ENCODE peak calls at places on chromosome 1, in seven cellular contexts. One of them, this sample, is unnamed.

GRCh38 chr1:8395433-8395866 is 77.5 kb downstream of the SLC45A1 start:
- DNase-seq in hepatocyte: no peak
- DNase-seq in HCT116: no peak
- DNase-seq in PC-3: no peak
- DNase-seq in OCI-LY7: peak; percentile 56
- DNase-seq in MM.1S: peak; percentile 45
- DNase-seq in neural progenitor cell: no peak
- DNase-seq in this sample: no peak

GRCh38 chr1:162946701-162947100 is 85.7 kb upstream of the CCDC190 start:
- DNase-seq in hepatocyte: no peak
- DNase-seq in HCT116: no peak
- DNase-seq in PC-3: no peak
- DNase-seq in OCI-LY7: no peak
- DNase-seq in MM.1S: no peak
- DNase-seq in neural progenitor cell: no peak
- DNase-seq in this sample: no peak

GRCh38 chr1:181251001-181251712 is 162.7 kb downstream of the IER5 start:
- DNase-seq in hepatocyte: peak; percentile 19
- DNase-seq in HCT116: peak; percentile 67
- DNase-seq in PC-3: peak; percentile 92
- DNase-seq in OCI-LY7: no peak
- DNase-seq in MM.1S: no peak
- DNase-seq in neural progenitor cell: no peak
- DNase-seq in this sample: peak; percentile 44

GRCh38 chr1:115364776-115365155 is 26.7 kb upstream of the NGF start:
- DNase-seq in hepatocyte: no peak
- DNase-seq in HCT116: no peak
- DNase-seq in PC-3: no peak
- DNase-seq in OCI-LY7: no peak
- DNase-seq in MM.1S: no peak
- DNase-seq in neural progenitor cell: no peak
- DNase-seq in this sample: no peak

GRCh38 chr1:155305881-155306391 is 2.7 kb upstream of the FDPS start:
- DNase-seq in hepatocyte: no peak
- DNase-seq in HCT116: no peak
- DNase-seq in PC-3: peak; percentile 25
- DNase-seq in OCI-LY7: no peak
- DNase-seq in MM.1S: no peak
- DNase-seq in neural progenitor cell: no peak
- DNase-seq in this sample: peak; percentile 57

GRCh38 chr1:228008391-228009115 is 1.8 kb downstream of the WNT3A start:
- DNase-seq in hepatocyte: no peak
- DNase-seq in HCT116: no peak
- DNase-seq in PC-3: no peak
- DNase-seq in OCI-LY7: no peak
- DNase-seq in MM.1S: no peak
- DNase-seq in neural progenitor cell: peak; percentile 65
- DNase-seq in this sample: no peak

GRCh38 chr1:199982606-199983005 is 44.9 kb upstream of the NR5A2 start:
- DNase-seq in hepatocyte: no peak
- DNase-seq in HCT116: no peak
- DNase-seq in PC-3: no peak
- DNase-seq in OCI-LY7: no peak
- DNase-seq in MM.1S: no peak
- DNase-seq in neural progenitor cell: no peak
- DNase-seq in this sample: no peak

GRCh38 chr1:38152351-38153082 is 105.9 kb upstream of the POU3F1 start:
- DNase-seq in hepatocyte: peak; percentile 16
- DNase-seq in HCT116: no peak
- DNase-seq in PC-3: peak; percentile 31
- DNase-seq in OCI-LY7: peak; percentile 57
- DNase-seq in MM.1S: peak; percentile 43
- DNase-seq in neural progenitor cell: no peak
- DNase-seq in this sample: no peak

GRCh38 chr1:175801979-175802378 is 58.6 kb upstream of the TNR start:
- DNase-seq in hepatocyte: no peak
- DNase-seq in HCT116: no peak
- DNase-seq in PC-3: no peak
- DNase-seq in OCI-LY7: no peak
- DNase-seq in MM.1S: no peak
- DNase-seq in neural progenitor cell: no peak
- DNase-seq in this sample: no peak

GRCh38 chr1:14413809-14414208 is 184.7 kb upstream of the KAZN start:
- DNase-seq in hepatocyte: no peak
- DNase-seq in HCT116: no peak
- DNase-seq in PC-3: peak; percentile 68
- DNase-seq in OCI-LY7: no peak
- DNase-seq in MM.1S: no peak
- DNase-seq in neural progenitor cell: no peak
- DNase-seq in this sample: peak; percentile 46

GRCh38 chr1:159009704-159010361 is at the start of gene IFI16:
- DNase-seq in hepatocyte: peak; percentile 83
- DNase-seq in HCT116: no peak
- DNase-seq in PC-3: peak; percentile 48
- DNase-seq in OCI-LY7: peak; percentile 80
- DNase-seq in MM.1S: peak; percentile 93
- DNase-seq in neural progenitor cell: no peak
- DNase-seq in this sample: peak; percentile 97

GRCh38 chr1:91885716-91886506 is at the start of gene TGFBR3:
- DNase-seq in hepatocyte: peak; percentile 93
- DNase-seq in HCT116: peak; percentile 56
- DNase-seq in PC-3: peak; percentile 70
- DNase-seq in OCI-LY7: no peak
- DNase-seq in MM.1S: peak; percentile 79
- DNase-seq in neural progenitor cell: peak; percentile 90
- DNase-seq in this sample: peak; percentile 93

GRCh38 chr1:185853739-185854138 is 119.5 kb downstream of the HMCN1 start:
- DNase-seq in hepatocyte: no peak
- DNase-seq in HCT116: no peak
- DNase-seq in PC-3: peak; percentile 86
- DNase-seq in OCI-LY7: no peak
- DNase-seq in MM.1S: no peak
- DNase-seq in neural progenitor cell: no peak
- DNase-seq in this sample: peak; percentile 87

GRCh38 chr1:219477861-219478260 is 135.0 kb downstream of the ZC3H11B start:
- DNase-seq in hepatocyte: no peak
- DNase-seq in HCT116: no peak
- DNase-seq in PC-3: no peak
- DNase-seq in OCI-LY7: no peak
- DNase-seq in MM.1S: no peak
- DNase-seq in neural progenitor cell: no peak
- DNase-seq in this sample: no peak

GRCh38 chr1:30976143-30976542 is 67.6 kb upstream of the SDC3 start:
- DNase-seq in hepatocyte: no peak
- DNase-seq in HCT116: no peak
- DNase-seq in PC-3: no peak
- DNase-seq in OCI-LY7: peak; percentile 27
- DNase-seq in MM.1S: no peak
- DNase-seq in neural progenitor cell: no peak
- DNase-seq in this sample: peak; percentile 75

GRCh38 chr1:8096105-8097011 is 70.2 kb upstream of the ERRFI1 start:
- DNase-seq in hepatocyte: no peak
- DNase-seq in HCT116: peak; percentile 84
- DNase-seq in PC-3: peak; percentile 97
- DNase-seq in OCI-LY7: no peak
- DNase-seq in MM.1S: no peak
- DNase-seq in neural progenitor cell: no peak
- DNase-seq in this sample: peak; percentile 81

GRCh38 chr1:229208481-229208880 is 62.4 kb upstream of the RAB4A start:
- DNase-seq in hepatocyte: no peak
- DNase-seq in HCT116: no peak
- DNase-seq in PC-3: peak; percentile 78
- DNase-seq in OCI-LY7: no peak
- DNase-seq in MM.1S: no peak
- DNase-seq in neural progenitor cell: no peak
- DNase-seq in this sample: no peak

GRCh38 chr1:7265771-7266371 is 480.6 kb downstream of the CAMTA1 start:
- DNase-seq in hepatocyte: peak; percentile 67
- DNase-seq in HCT116: peak; percentile 98
- DNase-seq in PC-3: peak; percentile 95
- DNase-seq in OCI-LY7: no peak
- DNase-seq in MM.1S: no peak
- DNase-seq in neural progenitor cell: no peak
- DNase-seq in this sample: peak; percentile 90

GRCh38 chr1:206505702-206506375 is 1.5 kb upstream of the RASSF5 start:
- DNase-seq in hepatocyte: no peak
- DNase-seq in HCT116: no peak
- DNase-seq in PC-3: peak; percentile 74
- DNase-seq in OCI-LY7: no peak
- DNase-seq in MM.1S: no peak
- DNase-seq in neural progenitor cell: no peak
- DNase-seq in this sample: peak; percentile 64

GRCh38 chr1:218347713-218348627 is 2.8 kb downstream of the TGFB2 start:
- DNase-seq in hepatocyte: peak; percentile 72
- DNase-seq in HCT116: no peak
- DNase-seq in PC-3: peak; percentile 97
- DNase-seq in OCI-LY7: no peak
- DNase-seq in MM.1S: no peak
- DNase-seq in neural progenitor cell: no peak
- DNase-seq in this sample: peak; percentile 31

GRCh38 chr1:15343729-15344128 is 66.0 kb upstream of the EFHD2 start:
- DNase-seq in hepatocyte: no peak
- DNase-seq in HCT116: no peak
- DNase-seq in PC-3: no peak
- DNase-seq in OCI-LY7: no peak
- DNase-seq in MM.1S: no peak
- DNase-seq in neural progenitor cell: peak; percentile 49
- DNase-seq in this sample: peak; percentile 70

GRCh38 chr1:154943649-154944421 is 7.3 kb upstream of the PMVK start:
- DNase-seq in hepatocyte: peak; percentile 65
- DNase-seq in HCT116: no peak
- DNase-seq in PC-3: peak; percentile 64
- DNase-seq in OCI-LY7: peak; percentile 67
- DNase-seq in MM.1S: peak; percentile 75
- DNase-seq in neural progenitor cell: peak; percentile 70
- DNase-seq in this sample: peak; percentile 48

GRCh38 chr1:80917225-80917624 is 883.5 kb upstream of the ADGRL2 start:
- DNase-seq in hepatocyte: no peak
- DNase-seq in HCT116: no peak
- DNase-seq in PC-3: no peak
- DNase-seq in OCI-LY7: no peak
- DNase-seq in MM.1S: no peak
- DNase-seq in neural progenitor cell: no peak
- DNase-seq in this sample: no peak

DNA sequence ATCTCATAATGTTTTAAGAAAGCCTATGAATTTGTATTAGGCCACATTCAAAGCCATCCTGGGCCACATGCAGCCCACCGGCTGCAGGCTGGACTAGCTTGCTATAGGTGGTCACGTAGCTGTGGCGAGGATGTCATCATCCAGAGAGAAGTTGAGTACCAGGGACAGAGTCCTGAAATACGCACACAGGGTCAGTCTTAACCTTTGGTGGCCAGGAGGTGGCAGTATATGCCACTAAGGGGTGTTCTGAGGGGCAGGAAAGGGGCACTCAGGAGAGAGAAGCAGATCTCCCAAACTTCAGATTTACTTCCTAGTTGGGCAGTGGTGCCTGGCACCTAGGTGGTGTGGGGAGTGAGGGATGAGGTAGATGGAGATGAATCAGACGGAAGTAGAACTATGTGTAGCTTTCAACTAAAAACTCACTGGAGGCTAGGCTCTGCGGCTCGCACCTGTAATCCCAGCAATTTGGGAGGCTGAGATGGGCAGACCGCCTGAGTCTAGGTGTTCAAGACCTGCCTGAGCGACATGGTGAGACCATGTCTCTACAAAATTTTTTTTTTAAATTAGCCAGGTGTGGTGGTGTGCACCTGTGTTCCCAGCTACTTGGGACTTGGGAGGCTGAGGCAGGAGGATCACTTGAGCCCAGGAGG is 16.3 kb upstream of the CDK18 start:
- DNase-seq in hepatocyte: peak; percentile 86
- DNase-seq in HCT116: peak; percentile 44
- DNase-seq in PC-3: peak; percentile 83
- DNase-seq in OCI-LY7: peak; percentile 79
- DNase-seq in MM.1S: peak; percentile 72
- DNase-seq in neural progenitor cell: peak; percentile 89
- DNase-seq in this sample: peak; percentile 77
- TF ChIP-seq EZH2phosphoT487 in hepatocyte: no peak
- TF ChIP-seq EZH2phosphoT487 in HCT116: no peak
- TF ChIP-seq EZH2phosphoT487 in PC-3: no peak
- TF ChIP-seq EZH2phosphoT487 in OCI-LY7: no peak
- TF ChIP-seq EZH2phosphoT487 in MM.1S: no peak
- TF ChIP-seq EZH2phosphoT487 in neural progenitor cell: no peak
- TF ChIP-seq EZH2phosphoT487 in this sample: no peak

DNA sequence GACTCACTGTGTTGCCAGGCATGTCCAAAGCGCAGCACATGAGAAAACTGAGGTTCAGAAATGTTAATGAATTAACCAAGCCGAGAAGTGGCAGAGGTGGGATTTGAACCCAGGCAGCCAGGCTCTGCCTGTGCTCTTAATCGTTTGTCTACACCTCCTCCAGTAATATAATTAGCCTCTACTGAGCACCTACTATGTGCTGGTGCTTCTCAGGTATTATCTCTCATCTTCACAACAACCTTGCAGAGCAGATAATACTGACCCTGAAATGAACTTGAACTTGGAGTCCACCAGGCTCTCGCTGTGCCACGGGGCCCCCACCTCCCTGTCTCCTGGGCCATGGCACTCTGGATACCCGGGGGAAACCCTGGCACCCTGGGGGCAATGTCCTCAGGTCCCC is 56.1 kb downstream of the TAS1R2 start:
- DNase-seq in hepatocyte: no peak
- DNase-seq in HCT116: no peak
- DNase-seq in PC-3: no peak
- DNase-seq in OCI-LY7: no peak
- DNase-seq in MM.1S: no peak
- DNase-seq in neural progenitor cell: no peak
- DNase-seq in this sample: no peak
- TF ChIP-seq EZH2phosphoT487 in hepatocyte: no peak
- TF ChIP-seq EZH2phosphoT487 in HCT116: no peak
- TF ChIP-seq EZH2phosphoT487 in PC-3: no peak
- TF ChIP-seq EZH2phosphoT487 in OCI-LY7: no peak
- TF ChIP-seq EZH2phosphoT487 in MM.1S: no peak
- TF ChIP-seq EZH2phosphoT487 in neural progenitor cell: no peak
- TF ChIP-seq EZH2phosphoT487 in this sample: no peak

GRCh38 chr1:112515311-112516009 is 6.7 kb downstream of the WNT2B start:
- DNase-seq in hepatocyte: no peak
- DNase-seq in HCT116: no peak
- DNase-seq in PC-3: peak; percentile 22
- DNase-seq in OCI-LY7: no peak
- DNase-seq in MM.1S: no peak
- DNase-seq in neural progenitor cell: peak; percentile 96
- DNase-seq in this sample: peak; percentile 69
- TF ChIP-seq EZH2phosphoT487 in hepatocyte: no peak
- TF ChIP-seq EZH2phosphoT487 in HCT116: no peak
- TF ChIP-seq EZH2phosphoT487 in PC-3: no peak
- TF ChIP-seq EZH2phosphoT487 in OCI-LY7: no peak
- TF ChIP-seq EZH2phosphoT487 in MM.1S: no peak
- TF ChIP-seq EZH2phosphoT487 in neural progenitor cell: peak; percentile 57
- TF ChIP-seq EZH2phosphoT487 in this sample: no peak

DNA sequence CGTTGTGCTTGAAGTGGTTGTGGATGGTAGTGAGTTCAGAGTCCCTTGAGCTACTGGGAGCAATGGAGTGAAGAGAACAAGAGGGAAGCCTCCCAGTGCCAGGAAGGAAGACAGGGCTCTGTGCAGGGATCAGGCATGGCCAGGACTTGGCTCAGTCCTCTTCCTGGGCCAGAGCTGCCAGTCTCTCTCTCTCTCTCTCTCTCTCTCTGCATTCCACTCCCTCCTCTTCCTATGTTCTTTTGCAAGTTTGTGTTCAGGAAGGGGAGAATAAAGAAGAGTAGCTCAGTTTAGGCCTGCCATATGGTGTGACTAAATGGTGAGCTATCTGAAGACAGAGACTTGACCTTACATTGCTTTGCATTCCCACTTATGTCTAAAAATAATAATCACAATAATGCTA is 20.5 kb upstream of the RPTN start:
- DNase-seq in hepatocyte: no peak
- DNase-seq in HCT116: no peak
- DNase-seq in PC-3: no peak
- DNase-seq in OCI-LY7: no peak
- DNase-seq in MM.1S: no peak
- DNase-seq in neural progenitor cell: no peak
- DNase-seq in this sample: peak; percentile 42
- TF ChIP-seq EZH2phosphoT487 in hepatocyte: no peak
- TF ChIP-seq EZH2phosphoT487 in HCT116: no peak
- TF ChIP-seq EZH2phosphoT487 in PC-3: no peak
- TF ChIP-seq EZH2phosphoT487 in OCI-LY7: no peak
- TF ChIP-seq EZH2phosphoT487 in MM.1S: no peak
- TF ChIP-seq EZH2phosphoT487 in neural progenitor cell: no peak
- TF ChIP-seq EZH2phosphoT487 in this sample: no peak